ENCODE peak calls at places on chromosome 15, in six cellular contexts. F is upper lobe of right lung, Q is psoas muscle, N is astrocyte of the cerebellum, S is upper lobe of left lung, G is DND-41. I is an unnamed sample.

GRCh38 chr15:48367483-48367882 is 36.3 kb downstream of the DUT start:
- DNase-seq in F (no peak), Q (no peak), N (no peak), S (no peak), G (no peak), I (peak)

GRCh38 chr15:81899730-81900129 is 146.1 kb downstream of the MEX3B start:
- DNase-seq in F (no peak), Q (no peak), N (no peak), S (no peak), G (no peak), I (no peak)

GRCh38 chr15:58410353-58410752 is 21.4 kb upstream of the LIPC start:
- DNase-seq in F (no peak), Q (no peak), N (no peak), S (no peak), G (peak), I (no peak)

GRCh38 chr15:40091861-40092415 is 16.7 kb downstream of the BMF start:
- DNase-seq in F (no peak), Q (no peak), N (no peak), S (no peak), G (no peak), I (no peak)

GRCh38 chr15:81643773-81644172 is 269.8 kb upstream of the TMC3 start:
- DNase-seq in F (no peak), Q (no peak), N (no peak), S (no peak), G (no peak), I (no peak)

GRCh38 chr15:80588801-80589200 is 106.3 kb upstream of the ABHD17C start:
- DNase-seq in F (no peak), Q (no peak), N (peak), S (no peak), G (no peak), I (peak)

GRCh38 chr15:31309893-31310606 is 16.6 kb upstream of the KLF13 start:
- DNase-seq in F (no peak), Q (no peak), N (no peak), S (no peak), G (peak), I (no peak)

GRCh38 chr15:92915766-92916435 is 15.8 kb downstream of the CHD2 start:
- DNase-seq in F (no peak), Q (no peak), N (peak), S (no peak), G (no peak), I (no peak)

GRCh38 chr15:42544858-42545629 is 3.5 kb downstream of the LRRC57 start:
- DNase-seq in F (no peak), Q (no peak), N (no peak), S (no peak), G (no peak), I (no peak)

GRCh38 chr15:100623301-100623700 is 20.9 kb downstream of the ASB7 start:
- DNase-seq in F (no peak), Q (no peak), N (peak), S (no peak), G (no peak), I (peak)

GRCh38 chr15:100207053-100207452 is 134.7 kb downstream of the ADAMTS17 start:
- DNase-seq in F (no peak), Q (no peak), N (no peak), S (no peak), G (no peak), I (no peak)

GRCh38 chr15:40863660-40864285 is 10.3 kb downstream of the RHOV start:
- DNase-seq in F (no peak), Q (no peak), N (no peak), S (no peak), G (no peak), I (peak)

GRCh38 chr15:32844118-32844711 is 126.4 kb downstream of the GREM1 start:
- DNase-seq in F (no peak), Q (no peak), N (no peak), S (no peak), G (no peak), I (peak)

GRCh38 chr15:38378162-38378560 is 75.8 kb upstream of the FAM98B start:
- DNase-seq in F (peak), Q (peak), N (no peak), S (peak), G (no peak), I (peak)

GRCh38 chr15:47624503-47624902 is 92.8 kb upstream of the SEMA6D start:
- DNase-seq in F (no peak), Q (no peak), N (no peak), S (no peak), G (no peak), I (no peak)

GRCh38 chr15:40536501-40536900 is 28.3 kb downstream of the CCDC32 start:
- DNase-seq in F (no peak), Q (no peak), N (peak), S (no peak), G (no peak), I (peak)

GRCh38 chr15:45402955-45403892 is 24.9 kb upstream of the GATM start:
- DNase-seq in F (peak), Q (peak), N (no peak), S (peak), G (peak), I (peak)

GRCh38 chr15:34154725-34155204 is 52.9 kb downstream of the PGBD4 start:
- DNase-seq in F (no peak), Q (no peak), N (no peak), S (no peak), G (no peak), I (peak)

GRCh38 chr15:39204031-39204430 is 376.8 kb upstream of the THBS1 start:
- DNase-seq in F (no peak), Q (no peak), N (no peak), S (no peak), G (no peak), I (peak)

GRCh38 chr15:49843725-49844124 is 222.9 kb downstream of the DTWD1 start:
- DNase-seq in F (no peak), Q (no peak), N (no peak), S (no peak), G (no peak), I (no peak)

GRCh38 chr15:89447676-89448075 is 48.7 kb downstream of the RHCG start:
- DNase-seq in F (no peak), Q (no peak), N (no peak), S (no peak), G (no peak), I (no peak)

GRCh38 chr15:50778089-50778488 is 12.6 kb upstream of the SPPL2A start:
- DNase-seq in F (no peak), Q (no peak), N (no peak), S (no peak), G (no peak), I (no peak)

GRCh38 chr15:89122532-89123525 is 34.6 kb downstream of the ABHD2 start:
- DNase-seq in F (no peak), Q (no peak), N (no peak), S (no peak), G (no peak), I (no peak)

GRCh38 chr15:36645106-36645505 is 65.7 kb downstream of the CDIN1 start:
- DNase-seq in F (no peak), Q (no peak), N (no peak), S (no peak), G (no peak), I (peak)
- TF ChIP-seq CTCF in F (peak), Q (no peak), N (no peak), S (no peak), G (no peak), I (peak)

GRCh38 chr15:85545185-85545584 is 164.8 kb downstream of the AKAP13 start:
- DNase-seq in F (no peak), Q (no peak), N (no peak), S (no peak), G (no peak), I (peak)

GRCh38 chr15:85543741-85544155 is 163.3 kb downstream of the AKAP13 start:
- DNase-seq in F (peak), Q (peak), N (no peak), S (peak), G (no peak), I (peak)

GRCh38 chr15:85542895-85543331 is 162.5 kb downstream of the AKAP13 start:
- DNase-seq in F (no peak), Q (no peak), N (no peak), S (no peak), G (no peak), I (no peak)

GRCh38 chr15:85542488-85542887 is 162.1 kb downstream of the AKAP13 start:
- DNase-seq in F (no peak), Q (no peak), N (no peak), S (no peak), G (no peak), I (no peak)

GRCh38 chr15:85545757-85546156 is 165.4 kb downstream of the AKAP13 start:
- DNase-seq in F (no peak), Q (no peak), N (no peak), S (no peak), G (no peak), I (no peak)
- H3K4me3 ChIP-seq in F (peak), Q (no peak), N (no peak), S (peak), G (no peak), I (no peak)

DNA sequence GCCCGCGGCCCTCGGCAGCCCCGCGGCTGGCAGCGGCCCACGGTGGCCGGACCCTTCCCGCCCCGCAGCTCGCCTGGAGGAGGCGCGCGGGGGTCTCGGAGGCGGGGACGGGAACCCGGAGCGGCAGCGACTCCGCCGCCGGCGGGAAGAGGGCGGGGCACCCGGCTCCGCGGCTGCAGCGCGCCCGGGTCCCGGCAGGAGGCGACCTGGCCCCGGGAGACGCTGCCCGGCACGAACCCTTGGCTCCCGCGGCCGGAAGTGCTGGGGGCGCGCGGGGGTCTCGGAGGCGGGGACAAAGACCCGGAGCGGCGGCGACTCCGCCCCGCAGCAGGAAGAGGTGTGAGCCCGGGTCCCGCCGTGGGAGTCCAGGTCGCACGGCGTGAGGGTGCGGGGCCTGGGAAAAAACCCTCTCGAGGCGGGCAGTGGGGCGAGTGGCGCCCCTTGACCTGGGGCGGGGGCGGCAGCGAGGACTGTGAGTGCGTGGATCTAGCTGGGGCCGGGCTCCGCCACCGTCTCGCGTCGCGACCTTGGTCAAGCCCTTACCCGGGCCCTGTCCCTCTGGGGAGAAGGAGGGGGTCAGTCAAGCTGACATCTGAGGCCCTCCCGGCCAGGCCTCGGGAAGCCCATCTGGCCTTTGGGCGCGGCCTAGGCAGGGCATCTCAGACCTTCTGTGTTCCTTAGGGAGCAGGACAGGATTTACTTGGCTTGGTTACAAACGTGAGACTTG is at the start of gene CIB2:
- DNase-seq in F (peak), Q (peak), N (peak), S (peak), G (peak), I (peak)
- TF ChIP-seq CTCF in F (peak), Q (peak), N (peak), S (peak), G (peak), I (peak)

GRCh38 chr15:75007216-75007615 is 11.9 kb downstream of the SCAMP5 start:
- DNase-seq in F (no peak), Q (no peak), N (no peak), S (no peak), G (no peak), I (no peak)
- H3K4me3 ChIP-seq in F (no peak), Q (no peak), N (no peak), S (no peak), G (no peak), I (no peak)

GRCh38 chr15:56428821-56429458 is 36.0 kb downstream of the MNS1 start:
- DNase-seq in F (no peak), Q (no peak), N (peak), S (no peak), G (no peak), I (peak)
- TF ChIP-seq CTCF in F (peak), Q (peak), N (peak), S (peak), G (peak), I (peak)

GRCh38 chr15:66440501-66440900 is 53.8 kb downstream of the MAP2K1 start:
- DNase-seq in F (no peak), Q (no peak), N (no peak), S (no peak), G (no peak), I (no peak)
- H3K4me3 ChIP-seq in F (no peak), Q (no peak), N (no peak), S (no peak), G (no peak), I (no peak)

GRCh38 chr15:63826513-63826912 is 7.2 kb downstream of the HERC1 start:
- DNase-seq in F (no peak), Q (no peak), N (peak), S (no peak), G (no peak), I (peak)
- TF ChIP-seq CTCF in F (peak), Q (peak), N (peak), S (no peak), G (no peak), I (no peak)

GRCh38 chr15:52018244-52018643 is 775 bp upstream of the MAPK6 start:
- DNase-seq in F (no peak), Q (no peak), N (no peak), S (no peak), G (no peak), I (no peak)
- H3K4me3 ChIP-seq in F (peak), Q (peak), N (no peak), S (peak), G (peak), I (no peak)

DNA sequence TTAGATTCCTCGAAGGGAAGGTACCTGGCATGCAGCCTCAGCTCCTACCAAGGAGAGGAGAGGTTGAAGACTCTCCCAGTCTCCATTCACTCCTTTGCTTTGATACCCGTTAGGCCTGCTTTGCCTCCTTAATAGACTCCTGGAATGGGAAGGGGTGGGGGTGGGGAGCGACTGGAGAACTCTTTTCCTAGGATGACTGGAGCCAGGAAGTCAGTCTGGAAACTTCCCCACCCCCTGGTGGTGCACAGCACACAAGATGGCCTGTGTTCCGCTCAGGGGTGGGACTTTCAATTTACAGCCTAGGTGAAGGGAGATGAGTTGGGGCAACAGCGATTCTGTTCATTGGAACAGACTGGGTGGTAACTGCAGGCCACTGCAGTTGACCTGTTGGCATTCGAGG is 21.4 kb upstream of the CELF6 start:
- DNase-seq in F (no peak), Q (no peak), N (no peak), S (no peak), G (no peak), I (peak)
- TF ChIP-seq CTCF in F (no peak), Q (no peak), N (peak), S (no peak), G (no peak), I (no peak)

GRCh38 chr15:69313437-69314000 is 14.8 kb downstream of the PAQR5 start:
- DNase-seq in F (peak), Q (no peak), N (no peak), S (no peak), G (no peak), I (no peak)
- H3K4me3 ChIP-seq in F (no peak), Q (no peak), N (no peak), S (no peak), G (no peak), I (no peak)

I was measured in cardiac fibroblast.